ENCODE peak calls at places on chromosome 15, in four cellular contexts. C is IMR-90, S is dorsolateral prefrontal cortex, D is breast epithelium. Q is an unnamed sample.

GRCh38 chr15:100687532-100688215 is 85.3 kb downstream of the ASB7 start:
- DNase-seq in C (peak; percentile 86), S (no peak), D (no peak), Q (no peak)

GRCh38 chr15:86235667-86236066 is 156.0 kb downstream of the AGBL1 start:
- DNase-seq in C (no peak), S (no peak), D (no peak), Q (no peak)

GRCh38 chr15:31273258-31273941 is 53.2 kb upstream of the KLF13 start:
- DNase-seq in C (no peak), S (peak; percentile 39), D (peak; percentile 48), Q (no peak)

GRCh38 chr15:99345832-99346462 is 94.7 kb downstream of the LRRC28 start:
- DNase-seq in C (no peak), S (no peak), D (no peak), Q (no peak)

GRCh38 chr15:27039163-27039562 is 68.2 kb downstream of the GABRG3 start:
- DNase-seq in C (no peak), S (no peak), D (no peak), Q (no peak)

GRCh38 chr15:57950381-57950946 is 115.0 kb downstream of the ALDH1A2 start:
- DNase-seq in C (no peak), S (no peak), D (no peak), Q (no peak)

GRCh38 chr15:73996267-73996666 is 1.8 kb downstream of the PML start:
- DNase-seq in C (no peak), S (no peak), D (no peak), Q (no peak)

GRCh38 chr15:77515613-77516012 is 94.9 kb downstream of the HMG20A start:
- DNase-seq in C (no peak), S (no peak), D (no peak), Q (no peak)

GRCh38 chr15:27598251-27599045 is 500.7 kb downstream of the OCA2 start:
- DNase-seq in C (no peak), S (no peak), D (no peak), Q (no peak)

GRCh38 chr15:81410318-81410753 is 36.3 kb upstream of the TMC3 start:
- DNase-seq in C (peak; percentile 74), S (peak; percentile 49), D (no peak), Q (peak; percentile 37)

GRCh38 chr15:83192742-83193141 is 14.9 kb downstream of the HDGFL3 start:
- DNase-seq in C (no peak), S (no peak), D (no peak), Q (no peak)

GRCh38 chr15:62578548-62578947 is 413.5 kb upstream of the C2CD4B start:
- DNase-seq in C (no peak), S (no peak), D (no peak), Q (no peak)

GRCh38 chr15:85582719-85583089 is 202.3 kb downstream of the AKAP13 start:
- DNase-seq in C (peak; percentile 46), S (no peak), D (no peak), Q (no peak)

GRCh38 chr15:68730491-68731317 is 90.0 kb downstream of the ANP32A start:
- DNase-seq in C (peak; percentile 51), S (no peak), D (no peak), Q (no peak)

GRCh38 chr15:75063338-75063737 is 39.9 kb downstream of the PPCDC start:
- DNase-seq in C (peak; percentile 74), S (no peak), D (no peak), Q (no peak)

GRCh38 chr15:46409879-46410278 is 775.0 kb downstream of the SQOR start:
- DNase-seq in C (no peak), S (no peak), D (no peak), Q (no peak)

GRCh38 chr15:84824260-84824690 is 7.1 kb downstream of the ALPK3 start:
- DNase-seq in C (no peak), S (no peak), D (no peak), Q (no peak)

GRCh38 chr15:51103330-51103729 is 8.6 kb upstream of the TNFAIP8L3 start:
- DNase-seq in C (peak; percentile 89), S (no peak), D (no peak), Q (peak; percentile 30)

GRCh38 chr15:59492389-59493377 is 54.7 kb downstream of the FAM81A start:
- DNase-seq in C (peak; percentile 70), S (peak; percentile 63), D (no peak), Q (peak; percentile 21)

GRCh38 chr15:80945605-80946004 is 44.0 kb downstream of the MESD start:
- DNase-seq in C (no peak), S (no peak), D (no peak), Q (no peak)

GRCh38 chr15:35673093-35673573 is 127.2 kb upstream of the DPH6 start:
- DNase-seq in C (no peak), S (no peak), D (no peak), Q (no peak)

GRCh38 chr15:28192772-28193171 is 93.7 kb upstream of the OCA2 start:
- DNase-seq in C (no peak), S (no peak), D (no peak), Q (no peak)

GRCh38 chr15:26113296-26113695 is 250.2 kb upstream of the ATP10A start:
- DNase-seq in C (no peak), S (no peak), D (no peak), Q (no peak)

GRCh38 chr15:56369234-56369633 is 4.0 kb downstream of the TEX9 start:
- DNase-seq in C (no peak), S (no peak), D (no peak), Q (no peak)

GRCh38 chr15:56739964-56740640 is 6.8 kb upstream of the ZNF280D start:
- DNase-seq in C (no peak), S (no peak), D (no peak), Q (no peak)

GRCh38 chr15:67777773-67778172 is 47.5 kb upstream of the SKOR1 start:
- DNase-seq in C (no peak), S (no peak), D (no peak), Q (no peak)

GRCh38 chr15:55741592-55742497 is 1.1 kb downstream of the PRTG start:
- DNase-seq in C (no peak), S (no peak), D (no peak), Q (no peak)

DNA sequence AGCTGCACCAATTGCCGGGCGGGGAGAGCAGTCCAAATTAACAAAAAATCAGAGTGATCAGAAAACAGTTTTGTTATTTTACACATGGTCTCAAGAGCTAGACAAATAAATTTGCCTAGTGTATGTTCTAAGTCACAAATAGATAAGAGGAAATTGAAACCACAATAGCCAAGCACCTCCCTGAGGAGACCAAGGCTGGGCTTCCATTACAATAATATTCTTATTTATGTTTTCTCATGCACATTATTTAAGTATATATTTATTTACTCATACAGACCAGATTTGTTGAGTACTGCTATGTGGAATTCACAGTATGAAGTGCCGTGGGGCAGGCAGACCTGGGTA is 242.3 kb upstream of the ICE2 start:
- DNase-seq in C (no peak), S (no peak), D (no peak), Q (no peak)
- H3K27ac ChIP-seq in C (no peak overlapping the region), S (no peak overlapping the region), D (no peak overlapping the region), Q (no peak overlapping the region)

DNA sequence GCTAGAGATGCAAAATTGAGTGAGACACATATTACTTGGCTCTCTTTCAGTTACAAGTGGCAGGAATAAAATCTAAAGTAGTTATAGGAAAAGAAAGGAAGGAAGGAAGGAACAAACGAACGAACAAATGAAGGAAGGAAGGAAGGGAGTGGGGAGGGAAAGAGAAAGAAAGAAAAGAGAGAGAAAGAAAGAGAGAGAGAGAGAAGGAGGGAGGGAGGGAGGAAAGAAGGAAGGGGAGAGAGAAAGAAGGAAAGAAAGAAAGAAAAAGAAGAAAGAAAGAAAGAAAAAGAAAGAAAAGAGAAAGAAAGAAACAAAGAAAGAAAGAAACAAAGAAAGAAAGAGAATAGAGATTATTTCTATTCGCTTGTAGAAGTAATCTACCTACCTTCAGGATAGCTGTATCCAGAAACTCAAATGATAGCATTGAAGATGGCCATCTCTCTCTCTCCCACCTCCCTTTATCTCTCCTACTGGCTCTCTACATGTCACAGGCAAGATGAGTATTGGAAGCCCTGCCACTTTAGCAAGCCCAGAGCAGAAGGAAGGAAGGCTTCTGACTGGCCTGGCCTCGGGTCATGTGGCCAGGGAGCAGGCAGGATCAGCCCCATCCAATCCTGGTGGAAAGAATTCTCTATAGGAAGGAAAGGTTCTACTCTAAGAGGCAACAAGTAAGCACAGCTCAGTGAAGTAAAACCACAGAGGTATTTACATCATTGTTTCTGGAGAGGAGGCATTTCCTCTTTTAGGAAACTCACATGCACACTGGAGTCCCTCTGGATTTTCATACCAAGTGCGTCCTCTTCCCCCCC is 229.8 kb upstream of the TLE3 start:
- DNase-seq in C (peak; percentile 43), S (no peak), D (no peak), Q (no peak)
- H3K27ac ChIP-seq in C (no peak overlapping the region), S (no peak overlapping the region), D (peak overlapping the region; percentile 41), Q (peak overlapping the region; percentile 47)

DNA sequence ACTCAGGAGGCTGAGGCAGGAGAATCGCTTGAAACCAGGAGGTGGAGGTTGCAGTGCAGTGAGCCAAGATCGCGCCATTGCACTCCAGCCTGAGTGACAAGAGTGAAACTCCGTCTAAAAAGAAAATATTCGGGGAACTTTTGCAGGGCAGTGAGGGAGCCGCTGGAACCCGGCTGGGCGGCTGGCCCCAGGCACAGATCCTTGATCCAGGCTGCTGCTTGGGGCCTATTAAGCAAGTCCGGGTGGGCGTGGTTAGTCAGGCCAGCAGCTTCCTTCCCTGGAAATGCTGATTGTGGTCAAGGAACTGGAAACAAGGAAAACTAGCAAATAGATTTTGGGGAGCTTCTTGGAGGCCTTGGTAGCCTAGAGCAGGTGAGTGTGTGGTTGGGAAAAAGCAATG is 17.9 kb upstream of the SNX22 start:
- DNase-seq in C (no peak), S (no peak), D (no peak), Q (no peak)
- H3K27ac ChIP-seq in C (no peak overlapping the region), S (peak overlapping the region; percentile 99), D (no peak overlapping the region), Q (no peak overlapping the region)

GRCh38 chr15:40308844-40309189 is 1.1 kb upstream of the PLCB2 start:
- DNase-seq in C (no peak), S (no peak), D (no peak), Q (no peak)
- H3K27ac ChIP-seq in C (no peak overlapping the region), S (no peak overlapping the region), D (no peak overlapping the region), Q (no peak overlapping the region)

GRCh38 chr15:76158250-76158649 is 98.5 kb downstream of the TMEM266 start:
- DNase-seq in C (no peak), S (no peak), D (no peak), Q (no peak)
- H3K27ac ChIP-seq in C (no peak overlapping the region), S (no peak overlapping the region), D (no peak overlapping the region), Q (peak overlapping the region; percentile 39)

DNA sequence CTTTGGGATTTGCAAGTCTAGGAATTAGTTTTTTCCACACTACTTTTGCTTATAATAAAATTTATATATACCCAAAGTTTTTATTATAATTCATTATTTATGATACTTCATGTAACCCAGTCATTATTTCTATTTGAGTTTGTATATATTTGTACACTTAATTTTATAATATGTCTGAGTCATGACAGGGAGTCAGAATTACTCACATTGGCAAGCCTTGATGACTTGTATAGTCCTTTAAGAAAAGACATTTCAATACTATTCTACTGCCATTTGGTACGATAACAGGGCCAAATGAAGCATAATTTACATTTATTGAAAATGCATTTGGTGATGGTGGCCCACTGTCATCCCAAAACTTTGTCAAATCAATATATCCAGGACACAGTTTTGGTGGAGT is 95.9 kb upstream of the UNC13C start:
- DNase-seq in C (no peak), S (no peak), D (no peak), Q (no peak)
- H3K27ac ChIP-seq in C (no peak overlapping the region), S (no peak overlapping the region), D (no peak overlapping the region), Q (no peak overlapping the region)

DNA sequence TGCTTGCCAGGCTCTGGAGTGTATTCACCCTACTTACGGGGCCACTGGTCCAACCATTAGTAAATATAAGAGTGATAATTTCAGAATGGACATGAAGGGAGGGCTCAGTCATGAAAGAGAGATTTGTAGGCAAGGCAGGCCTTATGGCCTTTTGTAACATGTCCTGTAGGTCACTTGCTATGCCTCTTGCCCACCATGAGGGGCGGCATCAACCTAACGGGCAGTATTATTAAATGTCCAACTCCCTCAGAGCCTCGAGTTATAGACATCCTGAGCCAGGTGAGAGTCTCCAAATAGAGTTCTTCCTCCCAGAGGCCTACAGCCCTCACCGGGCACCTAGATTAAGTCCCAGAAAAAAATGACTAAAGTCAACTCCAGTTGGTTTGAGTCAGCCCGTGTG is 30.2 kb downstream of the ONECUT1 start:
- DNase-seq in C (no peak), S (no peak), D (no peak), Q (no peak)
- H3K27ac ChIP-seq in C (no peak overlapping the region), S (no peak overlapping the region), D (no peak overlapping the region), Q (no peak overlapping the region)